ENCODE peak calls at places on chromosomes 6 and 20, in six cellular contexts. F is A549, L is K562, K is NB4, X is endothelial cell of umbilical vein, D is HepG2. R is an unnamed sample.

GRCh38 chr6:161257778-161258457 is 15.9 kb downstream of the AGPAT4 start:
- DNase-seq in L (no peak), K (no peak), F (peak), D (no peak), X (peak), R (no peak)

GRCh38 chr6:86685230-86685797 is 252.0 kb upstream of the HTR1E start:
- DNase-seq in D (no peak), L (no peak), F (no peak), X (no peak), K (no peak), R (no peak)

GRCh38 chr6:40722553-40723258 is 135.5 kb upstream of the LRFN2 start:
- DNase-seq in L (no peak), K (peak), D (peak), F (no peak), X (no peak), R (no peak)

GRCh38 chr6:166341915-166342292 is 441 bp downstream of the SFT2D1 start:
- DNase-seq in F (no peak), L (no peak), D (no peak), X (no peak), K (no peak), R (no peak)

GRCh38 chr6:144729502-144729901 is 444.4 kb downstream of the UTRN start:
- DNase-seq in L (no peak), X (no peak), K (no peak), D (no peak), F (no peak), R (no peak)

GRCh38 chr20:1405801-1406200 is 12.9 kb upstream of the FKBP1A start:
- DNase-seq in D (no peak), X (no peak), L (no peak), K (no peak), F (no peak), R (no peak)

GRCh38 chr6:90274481-90275030 is 22.1 kb downstream of the BACH2 start:
- DNase-seq in L (no peak), X (no peak), F (no peak), D (no peak), K (no peak), R (no peak)

GRCh38 chr20:63626424-63627128 is at the start of gene GMEB2:
- DNase-seq in D (peak), F (no peak), K (peak), X (no peak), L (peak), R (no peak)

GRCh38 chr6:136235233-136235564 is 14.9 kb downstream of the MTFR2 start:
- DNase-seq in L (no peak), K (no peak), D (peak), F (no peak), X (peak), R (no peak)

GRCh38 chr6:117555882-117556498 is 46.3 kb downstream of the GOPC start:
- DNase-seq in L (peak), D (peak), F (no peak), X (peak), K (peak), R (no peak)

GRCh38 chr20:6733965-6734364 is 33.5 kb upstream of the BMP2 start:
- DNase-seq in X (no peak), L (no peak), F (no peak), K (no peak), D (no peak), R (no peak)

GRCh38 chr6:29975561-29975907 is 33.2 kb downstream of the HLA-A start:
- DNase-seq in X (no peak), F (no peak), L (no peak), D (no peak), K (no peak), R (no peak)

GRCh38 chr6:35449287-35449881 is 2.8 kb upstream of the FANCE start:
- DNase-seq in F (peak), K (peak), X (peak), D (peak), L (peak), R (no peak)

GRCh38 chr6:110547266-110547964 is 71.0 kb upstream of the SLC22A16 start:
- DNase-seq in X (no peak), D (peak), L (no peak), F (no peak), K (no peak), R (no peak)

GRCh38 chr6:10276106-10276505 is 138.8 kb downstream of the TFAP2A start:
- DNase-seq in L (no peak), X (no peak), F (no peak), D (no peak), K (no peak), R (no peak)

GRCh38 chr6:52416629-52417151 is 3.5 kb upstream of the EFHC1 start:
- DNase-seq in L (peak), F (peak), X (peak), K (peak), D (peak), R (peak)

GRCh38 chr6:26087284-26088115 is at the start of gene HFE:
- DNase-seq in X (peak), L (peak), K (peak), D (peak), F (peak), R (no peak)
- TF ChIP-seq MYC in X (no peak), L (no peak), K (no peak), D (peak), F (no peak), R (no peak)

GRCh38 chr6:122283884-122284283 is 115.6 kb upstream of the HSF2 start:
- DNase-seq in X (no peak), K (no peak), D (no peak), F (no peak), L (no peak), R (no peak)
- TF ChIP-seq MYC in X (no peak), K (no peak), D (no peak), F (no peak), L (no peak), R (no peak)

GRCh38 chr6:45589367-45589766 is 211.6 kb upstream of the SUPT3H start:
- DNase-seq in X (no peak), K (no peak), F (no peak), L (no peak), D (no peak), R (no peak)

GRCh38 chr6:45587229-45588060 is 209.7 kb upstream of the SUPT3H start:
- DNase-seq in K (no peak), X (no peak), F (no peak), L (no peak), D (no peak), R (no peak)

GRCh38 chr6:45584127-45584526 is 206.4 kb upstream of the SUPT3H start:
- DNase-seq in X (no peak), L (no peak), K (no peak), D (no peak), F (no peak), R (no peak)

GRCh38 chr6:45590225-45590624 is 212.5 kb upstream of the SUPT3H start:
- DNase-seq in F (peak), K (no peak), X (peak), L (no peak), D (no peak), R (no peak)

DNA sequence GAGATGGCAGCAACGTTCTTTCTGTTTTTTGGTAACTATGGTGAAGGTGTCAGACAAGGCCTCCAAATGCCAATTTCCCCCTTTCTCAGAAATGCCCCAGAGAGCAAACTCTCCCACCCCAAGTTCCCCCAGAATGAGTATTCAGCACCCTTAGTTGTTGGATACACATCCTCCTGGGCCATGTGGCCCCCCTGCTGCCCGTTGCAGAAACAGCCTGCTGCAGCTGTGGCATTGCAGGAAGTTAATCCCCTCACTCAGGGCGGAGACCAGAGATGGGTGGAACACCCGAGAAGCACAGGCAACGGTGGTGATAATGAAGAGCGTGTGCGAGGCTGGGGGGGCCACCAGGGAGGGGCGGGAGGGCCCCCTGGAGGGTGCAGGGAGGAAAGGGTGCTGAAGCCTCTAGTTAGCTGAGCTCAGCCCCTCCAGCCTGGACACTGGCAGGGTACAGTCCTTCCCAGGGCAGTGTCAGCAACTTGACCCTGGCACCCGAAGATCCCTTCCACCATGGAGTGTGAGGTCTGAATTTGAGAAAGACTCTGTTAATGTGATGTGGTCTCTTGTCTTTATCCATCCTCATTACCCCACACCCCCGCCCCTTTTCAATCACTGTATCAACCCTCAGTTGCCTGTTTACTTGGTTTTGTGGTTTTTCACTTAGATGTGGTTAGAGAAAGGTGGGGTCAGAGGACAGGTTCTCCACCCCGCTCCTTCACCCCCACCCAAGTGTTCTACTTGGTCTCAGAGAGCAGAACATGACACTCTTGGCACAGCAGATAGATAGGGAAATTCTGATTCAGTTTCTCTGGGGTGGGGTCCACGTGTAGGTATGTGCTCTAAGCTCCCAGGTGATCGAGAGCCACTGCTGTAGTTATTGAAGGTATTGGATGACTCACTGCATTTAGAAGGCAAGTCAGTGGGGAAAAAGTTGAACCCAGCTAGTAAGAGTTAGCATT is 208.8 kb upstream of the SUPT3H start:
- DNase-seq in F (no peak), L (no peak), K (peak), D (no peak), X (no peak), R (no peak)
- TF ChIP-seq MYC in F (no peak), L (no peak), K (peak), D (no peak), X (no peak), R (no peak)

DNA sequence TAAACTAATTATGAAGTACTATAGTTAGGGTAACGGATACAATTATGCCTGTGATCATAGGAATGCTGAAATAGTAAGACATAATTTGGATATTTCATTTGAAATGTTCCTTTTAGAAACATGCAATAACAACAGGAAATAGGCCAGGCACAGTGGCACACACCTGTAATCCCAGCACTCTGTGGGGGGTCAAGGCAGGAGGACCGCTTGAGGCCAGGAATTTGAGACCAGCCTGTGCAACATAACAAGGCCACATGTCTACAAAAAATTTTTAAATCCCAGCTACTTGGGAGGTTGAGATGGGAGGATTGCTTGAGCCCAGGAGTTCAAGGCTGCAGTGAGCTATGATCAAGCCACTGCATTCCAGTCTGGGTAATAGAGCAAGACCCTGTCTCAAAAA is 25.7 kb upstream of the MYO6 start:
- DNase-seq in K (no peak), D (no peak), L (no peak), X (no peak), F (no peak), R (no peak)
- TF ChIP-seq MYC in K (no peak), D (no peak), L (no peak), X (no peak), F (no peak), R (no peak)

DNA sequence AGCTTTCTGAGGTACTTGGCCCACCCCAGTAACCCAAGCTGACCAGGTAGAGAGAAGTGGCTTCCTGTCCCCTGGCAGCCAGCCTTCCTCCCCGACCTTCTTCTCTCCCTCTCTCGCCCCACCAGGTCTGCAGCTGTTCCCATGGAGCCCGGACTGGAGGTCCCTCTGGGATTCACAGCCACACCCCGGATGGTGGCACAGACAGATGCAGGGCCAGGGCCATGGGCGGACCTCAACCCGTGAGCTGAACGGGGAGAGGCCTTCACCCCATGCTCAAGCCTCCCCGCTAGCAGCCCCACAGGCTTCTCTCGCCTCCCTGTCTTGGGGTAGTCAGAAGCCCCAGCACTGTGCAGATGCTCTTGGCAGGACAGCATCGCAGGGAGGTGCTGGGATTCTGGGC is 41.3 kb downstream of the CPXM1 start:
- DNase-seq in D (no peak), K (no peak), L (no peak), F (no peak), X (no peak), R (no peak)
- TF ChIP-seq MYC in D (no peak), K (no peak), L (no peak), F (no peak), X (no peak), R (no peak)

R was measured in GM12878.